ENCODE peak calls at places on chromosomes 16 and 17, in six cellular contexts. B is body of pancreas, E is cardiac muscle cell, W is psoas muscle, L is WERI-Rb-1, F is colonic mucosa. X is an unnamed sample.

GRCh38 chr17:73071387-73071999 is 21.0 kb downstream of the SLC39A11 start:
- DNase-seq in B (no peak), E (no peak), W (no peak), L (no peak), F (no peak), X (no peak)

GRCh38 chr17:79556263-79556662 is 54.6 kb downstream of the RBFOX3 start:
- DNase-seq in B (no peak), E (no peak), W (peak), L (no peak), F (no peak), X (no peak)

GRCh38 chr17:74332763-74333220 is 6.8 kb downstream of the KIF19 start:
- DNase-seq in B (no peak), E (no peak), W (no peak), L (peak), F (peak), X (no peak)

GRCh38 chr16:50281391-50282009 is 15.1 kb downstream of the ADCY7 start:
- DNase-seq in B (no peak), E (no peak), W (peak), L (no peak), F (no peak), X (no peak)

GRCh38 chr16:28875134-28876015 is 2.9 kb upstream of the ATP2A1 start:
- DNase-seq in B (no peak), E (no peak), W (peak), L (peak), F (no peak), X (no peak)

GRCh38 chr17:77349976-77350830 is 209.4 kb downstream of the SEC14L1 start:
- DNase-seq in B (no peak), E (no peak), W (no peak), L (peak), F (peak), X (peak)

GRCh38 chr16:47970291-47970931 is 185.4 kb downstream of the ABCC12 start:
- DNase-seq in B (no peak), E (peak), W (no peak), L (no peak), F (no peak), X (peak)

GRCh38 chr17:37230633-37231032 is 145.2 kb upstream of the C17orf78 start:
- DNase-seq in B (no peak), E (no peak), W (no peak), L (no peak), F (no peak), X (no peak)

GRCh38 chr16:5072334-5073278 is 963 bp downstream of the ALG1 start:
- DNase-seq in B (no peak), E (no peak), W (no peak), L (no peak), F (no peak), X (no peak)

GRCh38 chr16:1787056-1787321 is 4.2 kb downstream of the NUBP2 start:
- DNase-seq in B (no peak), E (no peak), W (no peak), L (no peak), F (no peak), X (no peak)

GRCh38 chr16:86243571-86244154 is 266.7 kb upstream of the FOXF1 start:
- DNase-seq in B (peak), E (no peak), W (no peak), L (no peak), F (no peak), X (no peak)

GRCh38 chr17:81524063-81524864 is 3.9 kb upstream of the FSCN2 start:
- DNase-seq in B (no peak), E (no peak), W (no peak), L (no peak), F (no peak), X (no peak)

GRCh38 chr16:62853887-62854286 is 817.6 kb upstream of the CDH8 start:
- DNase-seq in B (no peak), E (no peak), W (no peak), L (no peak), F (no peak), X (no peak)

GRCh38 chr16:21611178-21611545 is 11.8 kb downstream of the METTL9 start:
- DNase-seq in B (no peak), E (no peak), W (no peak), L (no peak), F (no peak), X (no peak)

GRCh38 chr17:17698371-17698770 is 17.1 kb downstream of the RAI1 start:
- DNase-seq in B (no peak), E (no peak), W (no peak), L (no peak), F (no peak), X (no peak)

GRCh38 chr16:63695347-63695746 is 1426.5 kb downstream of the CDH11 start:
- DNase-seq in B (no peak), E (peak), W (no peak), L (no peak), F (no peak), X (no peak)

GRCh38 chr17:82603981-82604448 is 44.2 kb downstream of the WDR45B start:
- DNase-seq in B (no peak), E (no peak), W (no peak), L (no peak), F (peak), X (peak)

GRCh38 chr16:69293401-69293800 is 17.7 kb upstream of the VPS4A start:
- DNase-seq in B (no peak), E (no peak), W (no peak), L (no peak), F (no peak), X (no peak)

GRCh38 chr17:17152385-17152784 is 53.7 kb downstream of the PLD6 start:
- DNase-seq in B (no peak), E (no peak), W (peak), L (no peak), F (no peak), X (no peak)

GRCh38 chr17:62105861-62106260 is 40.8 kb upstream of the MED13 start:
- DNase-seq in B (peak), E (no peak), W (no peak), L (no peak), F (no peak), X (no peak)

GRCh38 chr16:55569025-55569424 is 2.5 kb downstream of the CAPNS2 start:
- DNase-seq in B (no peak), E (no peak), W (no peak), L (no peak), F (no peak), X (peak)

GRCh38 chr17:58391302-58391984 is 25.9 kb downstream of the RNF43 start:
- DNase-seq in B (peak), E (peak), W (no peak), L (no peak), F (peak), X (peak)

GRCh38 chr16:19841184-19841583 is 43.5 kb downstream of the GPRC5B start:
- DNase-seq in B (no peak), E (no peak), W (no peak), L (no peak), F (no peak), X (no peak)

GRCh38 chr16:75005697-75006096 is 6.9 kb downstream of the ZNRF1 start:
- DNase-seq in B (no peak), E (no peak), W (no peak), L (no peak), F (no peak), X (no peak)

GRCh38 chr16:57627184-57627871 is 1.1 kb upstream of the ADGRG1 start:
- DNase-seq in B (no peak), E (peak), W (peak), L (peak), F (no peak), X (peak)

GRCh38 chr17:61403846-61404701 is 4.4 kb downstream of the TBX2 start:
- DNase-seq in B (no peak), E (no peak), W (peak), L (no peak), F (no peak), X (peak)

GRCh38 chr17:41835800-41836549 is at the start of gene NT5C3B:
- DNase-seq in B (peak), E (peak), W (peak), L (peak), F (peak), X (no peak)

GRCh38 chr16:56551796-56552738 is 12.8 kb upstream of the MT4 start:
- DNase-seq in B (no peak), E (peak), W (no peak), L (no peak), F (no peak), X (no peak)

DNA sequence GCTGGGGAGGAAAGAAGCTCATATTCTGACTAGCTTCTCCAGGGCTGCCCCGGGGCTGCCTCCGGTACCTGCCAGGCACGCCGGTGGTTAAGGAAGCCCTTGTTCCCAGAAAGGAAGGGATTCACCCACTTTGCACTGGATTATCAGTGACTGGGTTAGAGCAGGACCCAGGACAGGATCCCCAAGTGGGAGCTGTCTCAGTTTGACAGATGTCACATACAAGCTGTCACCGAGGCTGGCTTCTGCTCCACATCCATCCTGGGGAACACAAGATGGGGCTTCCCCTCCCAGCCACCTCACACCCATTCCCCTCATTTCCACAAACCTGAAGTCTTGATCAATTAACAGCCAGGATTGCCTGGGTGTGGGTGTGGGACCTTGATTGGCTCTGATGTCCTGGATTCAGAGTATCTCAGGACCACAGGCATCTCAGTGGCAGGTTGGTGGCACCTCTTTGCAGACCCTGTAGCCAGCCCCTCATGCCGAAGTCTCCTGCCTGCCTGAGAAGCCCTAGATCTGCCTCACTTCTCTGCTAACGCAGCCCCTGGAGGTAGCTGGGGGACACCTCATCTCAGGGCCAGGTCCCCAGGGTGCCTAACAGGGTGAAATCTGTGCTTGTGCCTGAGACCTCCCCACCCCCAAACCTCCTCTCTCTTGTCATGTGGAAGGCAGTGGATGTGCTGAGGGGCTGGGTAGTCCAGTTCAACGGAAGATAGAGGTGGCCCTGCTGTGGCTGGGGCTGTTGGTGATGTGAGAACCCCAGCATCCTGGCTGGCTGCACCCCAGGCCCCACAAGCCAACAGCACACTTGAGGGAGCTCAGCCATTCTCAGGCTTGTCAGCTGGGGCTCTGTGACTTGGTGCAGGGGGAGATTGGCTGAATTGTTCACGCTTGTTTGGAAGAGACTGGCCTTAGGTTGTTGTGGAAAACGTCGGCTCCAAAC is 1.4 kb downstream of the CACNG5 start:
- DNase-seq in B (no peak), E (no peak), W (no peak), L (peak), F (no peak), X (no peak)
- H3K27ac ChIP-seq in B (no peak), E (no peak), W (no peak), L (peak), F (no peak), X (no peak)

GRCh38 chr16:67199808-67200198 is 872 bp downstream of the ELMO3 start:
- DNase-seq in B (no peak), E (no peak), W (no peak), L (no peak), F (peak), X (no peak)
- TF ChIP-seq CTCF in B (no peak), E (no peak), W (no peak), L (peak), F (no peak), X (peak)

GRCh38 chr16:9096416-9096952 is 5.0 kb downstream of the HAPSTR1 start:
- DNase-seq in B (no peak), E (no peak), W (no peak), L (no peak), F (no peak), X (no peak)
- H3K4me3 ChIP-seq in B (no peak), E (no peak), W (peak), L (no peak), F (no peak), X (no peak)

DNA sequence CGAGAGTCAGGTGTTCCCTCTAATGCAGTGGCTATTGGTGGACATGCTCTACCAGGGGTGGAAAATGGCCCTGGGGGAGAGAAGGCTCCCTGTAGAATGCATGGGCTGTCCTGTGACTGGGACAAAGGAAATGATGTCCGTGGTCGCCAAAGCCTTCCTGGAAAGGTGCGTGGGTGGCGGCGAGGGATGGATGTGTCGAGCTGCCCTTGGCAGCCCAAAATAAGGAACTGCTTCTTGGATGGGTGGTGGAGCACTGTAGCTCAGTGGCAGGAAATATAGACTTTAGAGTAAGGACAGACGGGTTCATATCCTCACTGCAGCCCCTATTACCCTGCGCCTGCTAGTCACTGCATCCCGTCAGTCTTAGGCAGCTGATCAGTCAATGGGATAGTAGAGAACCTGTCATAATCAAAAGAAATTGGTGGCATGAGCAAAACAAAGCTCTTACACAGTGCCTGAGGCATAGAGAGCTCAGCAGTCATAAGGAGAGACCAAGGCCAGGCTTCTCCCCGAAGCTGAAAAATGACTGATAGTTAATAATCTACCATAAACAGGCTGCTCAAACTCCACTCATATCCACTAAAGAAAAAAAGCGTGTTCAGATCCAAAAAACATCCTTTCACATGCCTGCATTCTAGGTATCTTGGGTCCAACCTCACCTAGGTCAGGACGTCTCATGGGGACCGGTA is 123.5 kb upstream of the PLCG2 start:
- DNase-seq in B (no peak), E (no peak), W (no peak), L (no peak), F (no peak), X (no peak)
- H3K27ac ChIP-seq in B (peak), E (no peak), W (no peak), L (no peak), F (no peak), X (no peak)

GRCh38 chr17:2595200-2595599 is 1.7 kb downstream of the PAFAH1B1 start:
- DNase-seq in B (no peak), E (no peak), W (no peak), L (no peak), F (no peak), X (no peak)

GRCh38 chr17:2594657-2595085 is 1.2 kb downstream of the PAFAH1B1 start:
- DNase-seq in B (no peak), E (peak), W (no peak), L (no peak), F (peak), X (no peak)

GRCh38 chr17:2593846-2594656 is 597 bp downstream of the PAFAH1B1 start:
- DNase-seq in B (peak), E (peak), W (peak), L (peak), F (peak), X (peak)

GRCh38 chr17:2591040-2591640 is 2.3 kb upstream of the PAFAH1B1 start:
- DNase-seq in B (no peak), E (no peak), W (no peak), L (no peak), F (no peak), X (no peak)

DNA sequence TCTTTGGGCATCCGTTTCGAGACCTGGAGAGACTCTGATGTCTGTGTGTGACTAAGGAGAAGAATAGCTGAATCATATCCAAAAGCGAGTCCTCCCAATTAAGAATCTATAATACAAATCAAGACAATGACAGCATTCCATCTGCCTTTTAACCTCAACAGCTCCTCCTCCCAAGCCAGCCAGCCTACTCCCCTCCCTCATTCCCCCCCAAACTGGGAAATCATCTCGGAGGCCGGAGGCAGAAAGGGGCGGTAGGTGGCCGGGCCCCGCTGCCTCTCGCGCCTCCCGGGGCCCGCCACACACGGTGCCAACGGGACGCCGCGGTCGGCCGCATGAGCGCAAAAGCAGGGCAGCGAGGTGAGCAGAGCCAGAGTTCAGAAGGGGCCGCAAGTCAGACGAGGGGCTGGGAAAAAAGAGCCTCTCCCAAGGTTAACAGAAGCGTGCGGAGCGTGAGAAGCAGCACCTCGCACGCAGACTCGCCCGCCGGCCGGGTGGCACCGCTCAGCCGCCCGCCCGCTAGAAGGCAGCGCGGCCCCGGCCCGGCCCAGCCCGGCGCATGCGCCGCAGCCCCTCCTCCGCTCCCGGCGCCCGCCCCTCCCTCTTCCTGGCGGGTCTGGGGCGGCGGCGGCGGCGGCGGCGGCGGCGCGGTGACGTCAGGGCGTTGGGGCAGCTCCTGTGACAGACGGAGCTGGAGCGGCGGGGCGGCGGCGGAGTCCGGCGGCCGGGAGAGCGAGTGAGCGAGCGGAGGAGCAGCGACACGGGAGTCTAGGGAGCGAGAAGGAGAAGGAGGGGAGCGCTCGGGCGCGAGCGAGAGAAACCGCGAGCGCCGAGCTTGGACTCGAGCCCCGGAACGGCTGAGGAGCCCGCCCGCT is at the start of gene PAFAH1B1:
- DNase-seq in B (peak), E (peak), W (peak), L (peak), F (peak), X (peak)
- TF ChIP-seq CTCF in B (no peak), E (no peak), W (peak), L (no peak), F (no peak), X (no peak)

X was measured in brain microvascular endothelial cell.